ENCODE peak calls at places on chromosomes 11 and 22, in six cellular contexts. Z is WERI-Rb-1; P is activated T-cell treated with anti-CD3 and anti-CD28 coated beads for 1 hour; F is stimulated activated CD8-positive, alpha-beta memory T cell treated with anti-CD3 and anti-CD28 coated beads, Interleukin-15, amount 100 ng/mL, for 1 hour; S is gastrocnemius medialis; D is fibroblast of the aortic adventitia. O is an unnamed sample.

GRCh38 chr11:35424157-35424945 is 5.0 kb upstream of the SLC1A2 start:
- DNase-seq in S (no peak), D (peak; percentile 56), F (no peak), Z (no peak), P (no peak), O (peak; percentile 74)

GRCh38 chr11:12094872-12095800 is 15.3 kb upstream of the MICAL2 start:
- DNase-seq in Z (no peak), D (no peak), P (no peak), S (no peak), F (no peak), O (no peak)

GRCh38 chr11:69500285-69501120 is 19.0 kb downstream of the LINC01488 start:
- DNase-seq in Z (no peak), F (no peak), D (no peak), S (no peak), P (no peak), O (no peak)

GRCh38 chr11:2523821-2524391 is 79.1 kb downstream of the KCNQ1 start:
- DNase-seq in D (no peak), P (no peak), Z (peak; percentile 5), S (no peak), F (no peak), O (no peak)

GRCh38 chr11:88813233-88813915 is 252.4 kb downstream of the GRM5 start:
- DNase-seq in D (no peak), Z (no peak), F (no peak), P (no peak), S (no peak), O (no peak)

GRCh38 chr22:46124383-46125144 is 25.8 kb upstream of the PPARA start:
- DNase-seq in F (no peak), Z (no peak), S (no peak), P (no peak), D (no peak), O (no peak)

GRCh38 chr11:17572791-17573460 is 25.9 kb downstream of the OTOG start:
- DNase-seq in S (no peak), P (no peak), Z (no peak), D (no peak), F (no peak), O (no peak)

GRCh38 chr11:128684582-128685382 is 9.1 kb upstream of the FLI1 start:
- DNase-seq in D (no peak), S (no peak), P (no peak), F (no peak), Z (no peak), O (no peak)

GRCh38 chr11:73072935-73073481 is 69.1 kb downstream of the FCHSD2 start:
- DNase-seq in D (peak; percentile 54), F (no peak), Z (no peak), S (no peak), P (no peak), O (no peak)

GRCh38 chr22:46237453-46238158 is 12.5 kb downstream of the CDPF1 start:
- DNase-seq in S (no peak), Z (no peak), F (no peak), P (no peak), D (no peak), O (peak; percentile 41)

GRCh38 chr11:80155412-80156017 is 714.7 kb upstream of the TENM4 start:
- DNase-seq in Z (peak; percentile 7), D (peak; percentile 40), S (no peak), F (no peak), P (no peak), O (peak; percentile 15)

GRCh38 chr22:48004038-48004437 is 1241.6 kb downstream of the TBC1D22A start:
- DNase-seq in S (no peak), D (no peak), F (no peak), P (no peak), Z (no peak), O (no peak)

GRCh38 chr11:45083544-45084087 is 62.8 kb upstream of the PRDM11 start:
- DNase-seq in D (no peak), Z (peak; percentile 76), P (no peak), S (no peak), F (no peak), O (no peak)

GRCh38 chr11:48081151-48082010 is 101.0 kb downstream of the PTPRJ start:
- DNase-seq in D (peak; percentile 86), F (no peak), S (peak; percentile 92), Z (no peak), P (no peak), O (peak; percentile 52)

GRCh38 chr11:15968461-15969130 is 387.8 kb downstream of the SOX6 start:
- DNase-seq in F (no peak), S (peak; percentile 66), P (no peak), D (no peak), Z (no peak), O (no peak)

GRCh38 chr11:130601141-130601540 is 152.7 kb downstream of the ADAMTS15 start:
- DNase-seq in S (peak; percentile 76), Z (peak; percentile 51), F (no peak), D (peak; percentile 76), P (no peak), O (peak; percentile 88)

GRCh38 chr11:74493816-74494630 is 499 bp upstream of the LIPT2 start:
- DNase-seq in D (peak; percentile 30), F (no peak), P (no peak), Z (no peak), S (no peak), O (peak; percentile 50)

GRCh38 chr11:44305643-44306468 is 4.1 kb downstream of the ALX4 start:
- DNase-seq in S (no peak), D (no peak), P (no peak), F (no peak), Z (no peak), O (no peak)

O was measured in AG08396.